ENCODE peak calls at places on chromosomes 6 and 20, in ten cellular contexts. O is bronchial epithelial cell; Z is activated T-helper 1 cell treated with anti-CD3 and anti-CD28 coated beads, Interleukin-12 subunit alpha, Interleukin-12 subunit beta, Interleukin-2, Interleukin-4 antibody, amounts not matched to agents 30 ng/mL and 10 ng/mL and 1 ng/mL, durations not matched to agents 14 hours and 24 hours and 36 hours; Q is astrocyte of the cerebellum; L is head of caudate nucleus; B is AG20443; H is heart right ventricle; R is dermis blood vessel endothelial cell; Y is iPS-NIHi11; I is EL. V is an unnamed sample.

GRCh38 chr20:5933802-5934436 is 16.4 kb downstream of the TRMT6 start:
- DNase-seq in O (peak), Z (no peak), Q (no peak), L (no peak), B (no peak), H (no peak), R (peak), Y (peak), I (peak), V (peak)

GRCh38 chr6:155313602-155314091 is 637 bp downstream of the TFB1M start:
- DNase-seq in O (peak), Z (no peak), Q (no peak), L (no peak), B (no peak), H (no peak), R (peak), Y (no peak), I (peak), V (peak)

GRCh38 chr6:126066068-126067048 is 80.0 kb downstream of the TRMT11 start:
- DNase-seq in O (peak), Z (no peak), Q (no peak), L (no peak), B (no peak), H (no peak), R (no peak), Y (no peak), I (no peak), V (no peak)

GRCh38 chr6:113120577-113121285 is 736.4 kb upstream of the MARCKS start:
- DNase-seq in O (peak), Z (no peak), Q (peak), L (no peak), B (peak), H (no peak), R (peak), Y (no peak), I (peak), V (peak)

GRCh38 chr20:52251137-52251700 is 59.6 kb upstream of the ZFP64 start:
- DNase-seq in O (no peak), Z (no peak), Q (no peak), L (no peak), B (no peak), H (no peak), R (no peak), Y (no peak), I (no peak), V (no peak)

GRCh38 chr6:144659202-144659731 is 374.1 kb downstream of the UTRN start:
- DNase-seq in O (no peak), Z (peak), Q (no peak), L (no peak), B (peak), H (no peak), R (peak), Y (peak), I (peak), V (no peak)

GRCh38 chr6:44054635-44055559 is 72.4 kb downstream of the MRPL14 start:
- DNase-seq in O (no peak), Z (no peak), Q (no peak), L (no peak), B (peak), H (no peak), R (no peak), Y (no peak), I (peak), V (no peak)

GRCh38 chr6:99026135-99026534 is 78.4 kb upstream of the FBXL4 start:
- DNase-seq in O (peak), Z (no peak), Q (no peak), L (no peak), B (no peak), H (no peak), R (peak), Y (no peak), I (no peak), V (no peak)

GRCh38 chr6:37083243-37084138 is 78.0 kb downstream of the FGD2 start:
- DNase-seq in O (peak), Z (no peak), Q (no peak), L (peak), B (peak), H (peak), R (no peak), Y (no peak), I (peak), V (peak)

GRCh38 chr6:14664112-14664592 is 546.6 kb downstream of the CD83 start:
- DNase-seq in O (no peak), Z (peak), Q (no peak), L (no peak), B (no peak), H (no peak), R (no peak), Y (no peak), I (no peak), V (no peak)

GRCh38 chr20:37567671-37568588 is 40.3 kb upstream of the BLCAP start:
- DNase-seq in O (no peak), Z (no peak), Q (no peak), L (no peak), B (no peak), H (no peak), R (no peak), Y (peak), I (no peak), V (peak)

GRCh38 chr6:134593887-134594286 is 276.0 kb upstream of the SGK1 start:
- DNase-seq in O (no peak), Z (no peak), Q (no peak), L (peak), B (no peak), H (no peak), R (no peak), Y (no peak), I (no peak), V (no peak)

GRCh38 chr6:168915242-168915641 is 338.4 kb downstream of the THBS2 start:
- DNase-seq in O (no peak), Z (no peak), Q (no peak), L (no peak), B (no peak), H (no peak), R (no peak), Y (no peak), I (no peak), V (no peak)

GRCh38 chr6:69100772-69101171 is 465.7 kb downstream of the ADGRB3 start:
- DNase-seq in O (no peak), Z (no peak), Q (no peak), L (no peak), B (no peak), H (no peak), R (no peak), Y (no peak), I (no peak), V (no peak)

GRCh38 chr6:46947497-46947896 is 25.8 kb upstream of the ADGRF5 start:
- DNase-seq in O (no peak), Z (no peak), Q (no peak), L (no peak), B (no peak), H (no peak), R (peak), Y (no peak), I (no peak), V (no peak)

GRCh38 chr6:127522714-127523113 is 3.6 kb upstream of the MTCL3 start:
- DNase-seq in O (no peak), Z (no peak), Q (no peak), L (no peak), B (no peak), H (no peak), R (no peak), Y (no peak), I (no peak), V (no peak)

GRCh38 chr20:43831496-43832065 is 83.1 kb upstream of the TOX2 start:
- DNase-seq in O (no peak), Z (no peak), Q (no peak), L (no peak), B (no peak), H (no peak), R (no peak), Y (no peak), I (no peak), V (no peak)

GRCh38 chr20:20785226-20785625 is 72.8 kb upstream of the RALGAPA2 start:
- DNase-seq in O (no peak), Z (no peak), Q (no peak), L (no peak), B (no peak), H (no peak), R (no peak), Y (no peak), I (no peak), V (no peak)

GRCh38 chr6:7088076-7088742 is 19.6 kb upstream of the RREB1 start:
- DNase-seq in O (no peak), Z (no peak), Q (no peak), L (no peak), B (no peak), H (no peak), R (no peak), Y (no peak), I (no peak), V (no peak)

V was measured in RWPE1.